ENCODE peak calls at places on chromosome 14, in four cellular contexts. O is transverse colon, W is tibial artery, Z is H54. I is an unnamed sample.
A peak's percentile ranks its signal among the peaks of the same experiment; 100 is the strongest.

GRCh38 chr14:51990488-51990887 is 1.1 kb downstream of the RTRAF start:
- DNase-seq in O (no peak), W (no peak), Z (no peak), I (no peak)

GRCh38 chr14:105525861-105526780 is at the start of gene TMEM121:
- DNase-seq in O (peak; percentile 22), W (no peak), Z (no peak), I (peak; percentile 21)

GRCh38 chr14:54754116-54754622 is 148.5 kb downstream of the GCH1 start:
- DNase-seq in O (no peak), W (no peak), Z (no peak), I (no peak)

GRCh38 chr14:70707138-70708038 is 65.7 kb downstream of the TTC9 start:
- DNase-seq in O (no peak), W (no peak), Z (peak; percentile 67), I (peak; percentile 81)

GRCh38 chr14:91361236-91361811 is 56.3 kb downstream of the CCDC88C start:
- DNase-seq in O (no peak), W (no peak), Z (no peak), I (no peak)

GRCh38 chr14:83885748-83886382 is 1644.1 kb upstream of the FLRT2 start:
- DNase-seq in O (no peak), W (no peak), Z (no peak), I (no peak)

GRCh38 chr14:103488960-103489359 is 33.7 kb downstream of the CKB start:
- DNase-seq in O (no peak), W (no peak), Z (no peak), I (no peak)

GRCh38 chr14:89137514-89138163 is 279.4 kb downstream of the FOXN3 start:
- DNase-seq in O (no peak), W (peak; percentile 76), Z (peak; percentile 73), I (peak; percentile 64)

GRCh38 chr14:41662780-41663477 is 56.3 kb downstream of the LRFN5 start:
- DNase-seq in O (no peak), W (no peak), Z (no peak), I (no peak)

GRCh38 chr14:92647499-92648279 is 100.7 kb downstream of the LGMN start:
- DNase-seq in O (no peak), W (no peak), Z (peak; percentile 41), I (no peak)

GRCh38 chr14:38211258-38211735 is 3.6 kb downstream of the SSTR1 start:
- DNase-seq in O (no peak), W (no peak), Z (no peak), I (no peak)

GRCh38 chr14:36503771-36504741 is 16.0 kb downstream of the NKX2-1 start:
- DNase-seq in O (no peak), W (no peak), Z (no peak), I (no peak)

GRCh38 chr14:78836777-78837176 is 666.6 kb downstream of the NRXN3 start:
- DNase-seq in O (peak; percentile 64), W (no peak), Z (peak; percentile 7), I (no peak)

GRCh38 chr14:63478437-63478852 is 64.7 kb downstream of the PPP2R5E start:
- DNase-seq in O (no peak), W (no peak), Z (no peak), I (no peak)

GRCh38 chr14:61418749-61419148 is 97.4 kb downstream of the PRKCH start:
- DNase-seq in O (no peak), W (no peak), Z (no peak), I (no peak)

GRCh38 chr14:104925941-104926609 is 1.4 kb downstream of the PLD4 start:
- DNase-seq in O (no peak), W (no peak), Z (no peak), I (no peak)

GRCh38 chr14:42045393-42045792 is 438.7 kb downstream of the LRFN5 start:
- DNase-seq in O (no peak), W (no peak), Z (no peak), I (no peak)

GRCh38 chr14:87992349-87992719 is 648 bp downstream of the GALC start:
- DNase-seq in O (no peak), W (no peak), Z (no peak), I (no peak)

GRCh38 chr14:21101802-21102413 is 1.0 kb downstream of the TMEM253 start:
- DNase-seq in O (no peak), W (no peak), Z (no peak), I (no peak)

GRCh38 chr14:54083549-54084239 is 127.1 kb upstream of the BMP4 start:
- DNase-seq in O (no peak), W (no peak), Z (no peak), I (no peak)

GRCh38 chr14:84234281-84234680 is 1295.7 kb upstream of the FLRT2 start:
- DNase-seq in O (no peak), W (no peak), Z (no peak), I (no peak)

GRCh38 chr14:70646705-70647104 is 5.0 kb downstream of the TTC9 start:
- DNase-seq in O (no peak), W (no peak), Z (no peak), I (no peak)

GRCh38 chr14:103607039-103607668 is 21.9 kb upstream of the KLC1 start:
- DNase-seq in O (peak; percentile 81), W (peak; percentile 83), Z (no peak), I (no peak)